ENCODE peak calls at places on chromosomes 6 and 20, in seven cellular contexts. U is IMR-90, E is H1, F is neuronal stem cell, G is mesendoderm, O is trophoblast cell, Q is mesenchymal stem cell. P is an unnamed sample.

GRCh38 chr6:16305246-16305725 is 66.9 kb downstream of the GMPR start:
- DNase-seq in U (no peak), E (no peak), F (no peak), G (no peak), O (no peak), Q (peak), P (no peak)

GRCh38 chr20:2798814-2799213 is 1.6 kb downstream of the CPXM1 start:
- DNase-seq in U (peak), E (no peak), F (no peak), G (peak), O (no peak), Q (no peak), P (peak)

GRCh38 chr6:15259766-15260098 is 13.9 kb downstream of the JARID2 start:
- DNase-seq in U (no peak), E (no peak), F (no peak), G (no peak), O (no peak), Q (peak), P (no peak)

GRCh38 chr6:154555075-154555677 is 44.7 kb upstream of the CNKSR3 start:
- DNase-seq in U (peak), E (no peak), F (no peak), G (peak), O (no peak), Q (peak), P (no peak)

GRCh38 chr6:13892007-13892640 is 32.6 kb upstream of the RNF182 start:
- DNase-seq in U (no peak), E (no peak), F (no peak), G (no peak), O (no peak), Q (no peak), P (no peak)

GRCh38 chr20:47300071-47300470 is 56.4 kb downstream of the ZMYND8 start:
- DNase-seq in U (peak), E (no peak), F (no peak), G (no peak), O (no peak), Q (peak), P (no peak)

GRCh38 chr6:137731960-137732616 is 135.0 kb upstream of the TNFAIP3 start:
- DNase-seq in U (peak), E (no peak), F (no peak), G (no peak), O (no peak), Q (peak), P (no peak)

GRCh38 chr6:138005846-138006245 is 101.4 kb downstream of the PERP start:
- DNase-seq in U (no peak), E (no peak), F (no peak), G (no peak), O (no peak), Q (no peak), P (no peak)

GRCh38 chr6:38427492-38428210 is 212.1 kb downstream of the BTBD9 start:
- DNase-seq in U (no peak), E (no peak), F (no peak), G (peak), O (no peak), Q (no peak), P (no peak)

GRCh38 chr20:2706688-2707352 is 14.2 kb downstream of the EBF4 start:
- DNase-seq in U (no peak), E (peak), F (no peak), G (no peak), O (no peak), Q (no peak), P (no peak)

GRCh38 chr6:126072834-126073233 is 86.5 kb downstream of the TRMT11 start:
- DNase-seq in U (no peak), E (no peak), F (no peak), G (no peak), O (no peak), Q (no peak), P (no peak)

GRCh38 chr6:13377054-13377758 is 48.9 kb upstream of the TBC1D7 start:
- DNase-seq in U (no peak), E (no peak), F (no peak), G (no peak), O (no peak), Q (no peak), P (no peak)

GRCh38 chr6:157763129-157763893 is 59.7 kb upstream of the SNX9 start:
- DNase-seq in U (peak), E (peak), F (no peak), G (peak), O (peak), Q (peak), P (peak)

GRCh38 chr6:157760589-157761330 is 62.3 kb upstream of the SNX9 start:
- DNase-seq in U (peak), E (no peak), F (no peak), G (no peak), O (no peak), Q (peak), P (no peak)

GRCh38 chr6:157761331-157761921 is 61.6 kb upstream of the SNX9 start:
- DNase-seq in U (peak), E (no peak), F (no peak), G (no peak), O (peak), Q (peak), P (no peak)

GRCh38 chr6:157762636-157763035 is 60.4 kb upstream of the SNX9 start:
- DNase-seq in U (no peak), E (no peak), F (no peak), G (peak), O (no peak), Q (no peak), P (peak)

GRCh38 chr6:157761926-157762325 is 61.1 kb upstream of the SNX9 start:
- DNase-seq in U (no peak), E (no peak), F (no peak), G (no peak), O (no peak), Q (no peak), P (no peak)
- H3K27ac ChIP-seq in U (no peak), E (no peak), F (no peak), G (no peak), O (no peak), Q (peak), P (no peak)

GRCh38 chr6:79627422-79627821 is 3.7 kb upstream of the SH3BGRL2 start:
- DNase-seq in U (no peak), E (no peak), F (no peak), G (no peak), O (no peak), Q (no peak), P (no peak)
- H3K18ac ChIP-seq in U (no peak), E (no peak), F (no peak), G (no peak), O (no peak), Q (no peak), P (no peak)

GRCh38 chr6:75107913-75108312 is 97.9 kb downstream of the COL12A1 start:
- DNase-seq in U (no peak), E (no peak), F (no peak), G (no peak), O (no peak), Q (no peak), P (no peak)

GRCh38 chr6:75098709-75099108 is 107.1 kb downstream of the COL12A1 start:
- DNase-seq in U (peak), E (no peak), F (no peak), G (peak), O (peak), Q (peak), P (no peak)

GRCh38 chr6:75101896-75102680 is 103.8 kb downstream of the COL12A1 start:
- DNase-seq in U (peak), E (no peak), F (no peak), G (no peak), O (peak), Q (peak), P (no peak)

GRCh38 chr6:75108333-75108974 is 97.4 kb downstream of the COL12A1 start:
- DNase-seq in U (no peak), E (no peak), F (no peak), G (no peak), O (no peak), Q (no peak), P (no peak)

GRCh38 chr6:75103411-75103810 is 102.4 kb downstream of the COL12A1 start:
- DNase-seq in U (no peak), E (no peak), F (no peak), G (no peak), O (peak), Q (no peak), P (no peak)
- H3K27ac ChIP-seq in U (peak), E (no peak), F (no peak), G (no peak), O (peak), Q (no peak), P (no peak)

GRCh38 chr20:25129908-25130307 is 48.0 kb upstream of the VSX1 start:
- DNase-seq in U (no peak), E (no peak), F (no peak), G (no peak), O (no peak), Q (no peak), P (no peak)
- H3K18ac ChIP-seq in U (no peak), E (no peak), F (no peak), G (no peak), O (no peak), Q (no peak), P (no peak)

P was measured in H9.